ENCODE peak calls at places on chromosomes 4 and X, in nine cellular contexts. G is fibroblast of lung, N is GM23248, A is neural progenitor cell, V is PC-3, J is astrocyte, D is Karpas-422, E is OCI-LY7, F is IMR-90. H is an unnamed sample. For H4K20me1, the result is how much of the 10 kb centered on the place peaks cover.

GRCh38 chrX:34972206-34972605 is 29.6 kb downstream of the FAM47B start:
- DNase-seq in G (no peak), N (no peak), A (no peak), V (no peak), J (no peak), D (no peak), E (no peak), F (no peak), H (no peak)

GRCh38 chr4:7973545-7973981 is 33.9 kb upstream of the AFAP1 start:
- DNase-seq in G (peak), N (peak), A (no peak), V (peak), J (peak), D (no peak), E (no peak), F (peak), H (no peak)

GRCh38 chr4:67014592-67014991 is 530.7 kb downstream of the CENPC start:
- DNase-seq in G (no peak), N (no peak), A (peak), V (no peak), J (no peak), D (no peak), E (no peak), F (no peak), H (no peak)

GRCh38 chr4:103786014-103786413 is 66.2 kb upstream of the TACR3 start:
- DNase-seq in G (peak), N (peak), A (peak), V (peak), J (peak), D (peak), E (peak), F (no peak), H (no peak)

GRCh38 chrX:132614297-132614696 is 125.5 kb upstream of the MBNL3 start:
- DNase-seq in G (no peak), N (peak), A (peak), V (peak), J (no peak), D (peak), E (peak), F (no peak), H (peak)

GRCh38 chr4:126458993-126459392 is 1144.2 kb downstream of the FAT4 start:
- DNase-seq in G (peak), N (peak), A (no peak), V (peak), J (no peak), D (no peak), E (no peak), F (peak), H (no peak)

GRCh38 chr4:108333353-108333920 is 164.7 kb upstream of the LEF1 start:
- DNase-seq in G (no peak), N (no peak), A (no peak), V (no peak), J (no peak), D (peak), E (no peak), F (no peak), H (no peak)

GRCh38 chrX:37825225-37825842 is 22.0 kb downstream of the DYNLT3 start:
- DNase-seq in G (no peak), N (peak), A (peak), V (peak), J (no peak), D (peak), E (peak), F (peak), H (peak)

GRCh38 chrX:40094041-40094899 is 3.5 kb downstream of the BCOR start:
- DNase-seq in G (peak), N (peak), A (peak), V (peak), J (no peak), D (no peak), E (no peak), F (peak), H (peak)

GRCh38 chr4:88759039-88759631 is 61.5 kb upstream of the NAP1L5 start:
- DNase-seq in G (peak), N (peak), A (peak), V (no peak), J (peak), D (no peak), E (no peak), F (peak), H (no peak)

GRCh38 chr4:76459291-76459723 is 24.3 kb downstream of the SHROOM3 start:
- DNase-seq in G (peak), N (peak), A (peak), V (no peak), J (peak), D (no peak), E (no peak), F (peak), H (no peak)

GRCh38 chr4:8044699-8045098 is 105.0 kb upstream of the AFAP1 start:
- DNase-seq in G (no peak), N (no peak), A (no peak), V (no peak), J (no peak), D (no peak), E (no peak), F (no peak), H (no peak)

GRCh38 chr4:4339504-4340085 is 47.3 kb upstream of the NSG1 start:
- DNase-seq in G (no peak), N (peak), A (peak), V (no peak), J (no peak), D (no peak), E (no peak), F (peak), H (no peak)

GRCh38 chrX:39396358-39396995 is 595.2 kb downstream of the MID1IP1 start:
- DNase-seq in G (no peak), N (no peak), A (peak), V (no peak), J (no peak), D (no peak), E (no peak), F (no peak), H (no peak)

GRCh38 chr4:90142091-90142490 is 14.9 kb downstream of the CCSER1 start:
- DNase-seq in G (no peak), N (no peak), A (peak), V (no peak), J (no peak), D (peak), E (no peak), F (no peak), H (no peak)

GRCh38 chr4:25852105-25852504 is 10.7 kb downstream of the SEL1L3 start:
- DNase-seq in G (no peak), N (no peak), A (no peak), V (no peak), J (no peak), D (no peak), E (no peak), F (no peak), H (no peak)
- H4K20me1 ChIP-seq in G (under half), N (under half), A (under half), V (under half), J (under half), D (under half), E (half or more), F (under half), H (under half)

GRCh38 chrX:1529756-1530155 is 7.2 kb downstream of the P2RY8 start:
- DNase-seq in G (no peak), N (no peak), A (no peak), V (no peak), J (no peak), D (no peak), E (no peak), F (no peak), H (peak)
- H4K20me1 ChIP-seq in G (under half), N (under half), A (under half), V (under half), J (under half), D (under half), E (under half), F (under half), H (half or more)

DNA sequence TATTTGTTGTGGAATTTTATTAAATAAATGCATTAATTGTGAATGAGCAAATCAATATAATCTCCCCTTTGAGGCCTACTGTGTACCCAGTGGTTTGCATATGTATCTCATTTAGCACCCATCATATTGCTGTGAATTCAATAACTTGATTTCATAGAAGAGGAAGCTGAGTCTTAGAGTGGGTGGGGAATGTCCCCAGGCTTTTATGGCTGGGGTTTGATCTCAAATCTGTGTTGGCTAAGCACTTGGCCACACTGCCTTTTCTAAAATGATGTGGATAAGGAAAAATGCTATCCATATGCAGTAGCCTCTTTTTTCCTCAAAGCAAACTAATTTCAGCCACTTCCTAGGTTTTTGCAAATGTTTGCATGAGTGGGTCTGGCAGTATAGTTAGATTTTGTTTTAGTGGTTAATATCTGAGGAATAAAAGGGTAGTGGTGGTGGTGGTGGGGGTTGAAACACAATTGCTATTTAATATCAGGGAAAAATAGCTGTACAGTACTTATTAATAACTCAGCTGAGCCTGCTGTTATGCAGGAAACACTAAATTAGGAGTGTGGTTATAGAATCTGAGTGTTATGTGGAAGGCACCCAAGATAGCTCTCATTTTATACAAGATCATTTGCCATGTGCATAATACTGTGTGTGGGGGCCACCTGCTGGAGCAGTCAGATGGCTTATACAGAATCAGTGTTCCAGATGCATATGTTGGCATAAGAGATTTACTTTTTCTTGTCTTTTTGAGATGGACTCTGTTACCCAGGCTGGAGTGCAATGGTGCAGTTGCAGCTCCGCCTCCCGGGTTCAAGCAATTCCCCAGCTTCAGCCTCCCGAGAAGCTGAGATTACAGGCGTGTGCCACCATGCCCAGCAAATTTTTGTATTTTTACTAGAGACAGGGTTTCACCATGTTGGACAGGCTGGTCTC is 108.0 kb downstream of the TMEM131L start:
- DNase-seq in G (peak), N (peak), A (peak), V (peak), J (peak), D (peak), E (peak), F (peak), H (peak)
- H4K20me1 ChIP-seq in G (under half), N (under half), A (under half), V (under half), J (under half), D (under half), E (under half), F (under half), H (half or more)

GRCh38 chr4:1987721-1988326 is 20.9 kb downstream of the NELFA start:
- DNase-seq in G (no peak), N (no peak), A (no peak), V (no peak), J (no peak), D (no peak), E (no peak), F (no peak), H (no peak)

GRCh38 chr4:1987296-1987695 is 21.5 kb downstream of the NELFA start:
- DNase-seq in G (no peak), N (no peak), A (no peak), V (no peak), J (no peak), D (no peak), E (no peak), F (no peak), H (no peak)

GRCh38 chr4:1985287-1985686 is 23.5 kb downstream of the NELFA start:
- DNase-seq in G (no peak), N (no peak), A (no peak), V (no peak), J (no peak), D (no peak), E (no peak), F (no peak), H (no peak)

GRCh38 chr4:1985780-1986577 is 22.8 kb downstream of the NELFA start:
- DNase-seq in G (no peak), N (no peak), A (no peak), V (no peak), J (no peak), D (no peak), E (no peak), F (no peak), H (no peak)

DNA sequence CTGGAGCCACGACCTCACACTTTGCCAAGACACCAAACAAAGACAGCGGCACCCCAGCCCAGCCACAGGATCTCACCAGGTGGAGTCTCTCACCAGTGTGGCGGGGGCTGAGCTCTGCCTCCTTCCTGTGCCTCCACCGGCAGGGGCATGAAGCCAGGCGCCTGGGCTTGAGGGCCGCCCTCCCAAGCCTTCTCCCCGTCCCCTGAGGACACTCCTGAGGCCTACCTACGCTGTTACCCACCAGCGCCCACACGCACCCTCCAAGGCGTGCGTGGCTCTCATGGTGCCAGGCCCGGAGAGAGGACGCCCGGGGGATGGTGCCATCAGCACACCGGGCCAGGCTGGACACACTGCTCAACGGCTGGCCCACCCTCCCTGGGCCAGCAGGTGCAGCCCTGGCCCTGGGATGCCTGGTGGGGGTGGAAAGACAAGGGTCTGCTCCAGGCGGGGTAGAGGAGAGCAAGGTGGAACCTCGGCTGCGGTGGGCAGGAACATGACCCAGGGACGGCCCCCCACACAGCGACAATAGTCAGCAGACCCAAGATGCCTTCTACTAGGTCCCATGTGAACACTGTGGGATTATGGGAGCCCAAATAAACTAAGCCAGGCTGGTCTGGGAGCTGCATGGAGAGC is 22.1 kb downstream of the NELFA start:
- DNase-seq in G (no peak), N (no peak), A (no peak), V (no peak), J (no peak), D (no peak), E (no peak), F (no peak), H (no peak)
- H4K20me1 ChIP-seq in G (under half), N (under half), A (under half), V (under half), J (under half), D (under half), E (under half), F (under half), H (half or more)